ENCODE peak calls at places on chromosomes 6 and 20, in nine cellular contexts. One of them, this sample, is unnamed.

GRCh38 chr20:41171736-41172295 is 34.5 kb downstream of the PLCG1 start:
- DNase-seq in dorsolateral prefrontal cortex: peak
- DNase-seq in occipital lobe: no peak
- DNase-seq in T-cell: no peak
- DNase-seq in naive thymus-derived CD8-positive, alpha-beta T cell: no peak
- DNase-seq in right lobe of liver: no peak
- DNase-seq in naive B cell: no peak
- DNase-seq in stimulated activated CD8-positive, alpha-beta memory T cell treated with anti-CD3 and anti-CD28 coated beads, Interleukin-4, amount 100 ng/mL, for 1 hour: no peak
- DNase-seq in NCI-H748 treated with DMSO at 0.1 percent for 48 hours: no peak
- DNase-seq in this sample: no peak

GRCh38 chr6:108587258-108588059 is 26.7 kb downstream of the FOXO3 start:
- DNase-seq in dorsolateral prefrontal cortex: peak
- DNase-seq in occipital lobe: no peak
- DNase-seq in T-cell: no peak
- DNase-seq in naive thymus-derived CD8-positive, alpha-beta T cell: no peak
- DNase-seq in right lobe of liver: no peak
- DNase-seq in naive B cell: no peak
- DNase-seq in stimulated activated CD8-positive, alpha-beta memory T cell treated with anti-CD3 and anti-CD28 coated beads, Interleukin-4, amount 100 ng/mL, for 1 hour: no peak
- DNase-seq in NCI-H748 treated with DMSO at 0.1 percent for 48 hours: no peak
- DNase-seq in this sample: no peak

GRCh38 chr20:62641749-62642665 is at the start of gene SLCO4A1:
- DNase-seq in dorsolateral prefrontal cortex: peak
- DNase-seq in occipital lobe: peak
- DNase-seq in T-cell: peak
- DNase-seq in naive thymus-derived CD8-positive, alpha-beta T cell: peak
- DNase-seq in right lobe of liver: peak
- DNase-seq in naive B cell: peak
- DNase-seq in stimulated activated CD8-positive, alpha-beta memory T cell treated with anti-CD3 and anti-CD28 coated beads, Interleukin-4, amount 100 ng/mL, for 1 hour: no peak
- DNase-seq in NCI-H748 treated with DMSO at 0.1 percent for 48 hours: peak
- DNase-seq in this sample: peak

GRCh38 chr20:24768977-24769675 is 179.9 kb upstream of the CST7 start:
- DNase-seq in dorsolateral prefrontal cortex: peak
- DNase-seq in occipital lobe: no peak
- DNase-seq in T-cell: no peak
- DNase-seq in naive thymus-derived CD8-positive, alpha-beta T cell: no peak
- DNase-seq in right lobe of liver: no peak
- DNase-seq in naive B cell: no peak
- DNase-seq in stimulated activated CD8-positive, alpha-beta memory T cell treated with anti-CD3 and anti-CD28 coated beads, Interleukin-4, amount 100 ng/mL, for 1 hour: no peak
- DNase-seq in NCI-H748 treated with DMSO at 0.1 percent for 48 hours: no peak
- DNase-seq in this sample: no peak

GRCh38 chr6:13152804-13153203 is 175.5 kb downstream of the TBC1D7 start:
- DNase-seq in dorsolateral prefrontal cortex: no peak
- DNase-seq in occipital lobe: no peak
- DNase-seq in T-cell: no peak
- DNase-seq in naive thymus-derived CD8-positive, alpha-beta T cell: no peak
- DNase-seq in right lobe of liver: no peak
- DNase-seq in naive B cell: no peak
- DNase-seq in stimulated activated CD8-positive, alpha-beta memory T cell treated with anti-CD3 and anti-CD28 coated beads, Interleukin-4, amount 100 ng/mL, for 1 hour: no peak
- DNase-seq in NCI-H748 treated with DMSO at 0.1 percent for 48 hours: no peak
- DNase-seq in this sample: no peak

GRCh38 chr20:58841539-58842264 is 9.0 kb downstream of the GNAS-AS1 start:
- DNase-seq in dorsolateral prefrontal cortex: peak
- DNase-seq in occipital lobe: no peak
- DNase-seq in T-cell: no peak
- DNase-seq in naive thymus-derived CD8-positive, alpha-beta T cell: no peak
- DNase-seq in right lobe of liver: no peak
- DNase-seq in naive B cell: no peak
- DNase-seq in stimulated activated CD8-positive, alpha-beta memory T cell treated with anti-CD3 and anti-CD28 coated beads, Interleukin-4, amount 100 ng/mL, for 1 hour: no peak
- DNase-seq in NCI-H748 treated with DMSO at 0.1 percent for 48 hours: no peak
- DNase-seq in this sample: no peak

GRCh38 chr20:5402903-5403531 is 86.3 kb upstream of the PROKR2 start:
- DNase-seq in dorsolateral prefrontal cortex: no peak
- DNase-seq in occipital lobe: no peak
- DNase-seq in T-cell: no peak
- DNase-seq in naive thymus-derived CD8-positive, alpha-beta T cell: no peak
- DNase-seq in right lobe of liver: no peak
- DNase-seq in naive B cell: no peak
- DNase-seq in stimulated activated CD8-positive, alpha-beta memory T cell treated with anti-CD3 and anti-CD28 coated beads, Interleukin-4, amount 100 ng/mL, for 1 hour: no peak
- DNase-seq in NCI-H748 treated with DMSO at 0.1 percent for 48 hours: peak
- DNase-seq in this sample: no peak

GRCh38 chr6:28807682-28808280 is 116.0 kb downstream of the TRIM27 start:
- DNase-seq in dorsolateral prefrontal cortex: no peak
- DNase-seq in occipital lobe: no peak
- DNase-seq in T-cell: no peak
- DNase-seq in naive thymus-derived CD8-positive, alpha-beta T cell: no peak
- DNase-seq in right lobe of liver: no peak
- DNase-seq in naive B cell: no peak
- DNase-seq in stimulated activated CD8-positive, alpha-beta memory T cell treated with anti-CD3 and anti-CD28 coated beads, Interleukin-4, amount 100 ng/mL, for 1 hour: no peak
- DNase-seq in NCI-H748 treated with DMSO at 0.1 percent for 48 hours: peak
- DNase-seq in this sample: peak

GRCh38 chr20:46872315-46873211 is 22.1 kb upstream of the EYA2 start:
- DNase-seq in dorsolateral prefrontal cortex: peak
- DNase-seq in occipital lobe: no peak
- DNase-seq in T-cell: no peak
- DNase-seq in naive thymus-derived CD8-positive, alpha-beta T cell: no peak
- DNase-seq in right lobe of liver: no peak
- DNase-seq in naive B cell: no peak
- DNase-seq in stimulated activated CD8-positive, alpha-beta memory T cell treated with anti-CD3 and anti-CD28 coated beads, Interleukin-4, amount 100 ng/mL, for 1 hour: no peak
- DNase-seq in NCI-H748 treated with DMSO at 0.1 percent for 48 hours: no peak
- DNase-seq in this sample: no peak

GRCh38 chr6:36249010-36249409 is 20.9 kb upstream of the PNPLA1 start:
- DNase-seq in dorsolateral prefrontal cortex: no peak
- DNase-seq in occipital lobe: no peak
- DNase-seq in T-cell: no peak
- DNase-seq in naive thymus-derived CD8-positive, alpha-beta T cell: no peak
- DNase-seq in right lobe of liver: no peak
- DNase-seq in naive B cell: no peak
- DNase-seq in stimulated activated CD8-positive, alpha-beta memory T cell treated with anti-CD3 and anti-CD28 coated beads, Interleukin-4, amount 100 ng/mL, for 1 hour: no peak
- DNase-seq in NCI-H748 treated with DMSO at 0.1 percent for 48 hours: no peak
- DNase-seq in this sample: no peak

GRCh38 chr6:85574932-85575598 is 18.6 kb downstream of the SNX14 start:
- DNase-seq in dorsolateral prefrontal cortex: no peak
- DNase-seq in occipital lobe: no peak
- DNase-seq in T-cell: no peak
- DNase-seq in naive thymus-derived CD8-positive, alpha-beta T cell: no peak
- DNase-seq in right lobe of liver: no peak
- DNase-seq in naive B cell: no peak
- DNase-seq in stimulated activated CD8-positive, alpha-beta memory T cell treated with anti-CD3 and anti-CD28 coated beads, Interleukin-4, amount 100 ng/mL, for 1 hour: no peak
- DNase-seq in NCI-H748 treated with DMSO at 0.1 percent for 48 hours: no peak
- DNase-seq in this sample: no peak

GRCh38 chr20:5667703-5668528 is 82.3 kb upstream of the SHLD1 start:
- DNase-seq in dorsolateral prefrontal cortex: no peak
- DNase-seq in occipital lobe: no peak
- DNase-seq in T-cell: no peak
- DNase-seq in naive thymus-derived CD8-positive, alpha-beta T cell: no peak
- DNase-seq in right lobe of liver: no peak
- DNase-seq in naive B cell: no peak
- DNase-seq in stimulated activated CD8-positive, alpha-beta memory T cell treated with anti-CD3 and anti-CD28 coated beads, Interleukin-4, amount 100 ng/mL, for 1 hour: no peak
- DNase-seq in NCI-H748 treated with DMSO at 0.1 percent for 48 hours: no peak
- DNase-seq in this sample: no peak

GRCh38 chr6:26521485-26522391 is 16.4 kb upstream of the HMGN4 start:
- DNase-seq in dorsolateral prefrontal cortex: no peak
- DNase-seq in occipital lobe: peak
- DNase-seq in T-cell: peak
- DNase-seq in naive thymus-derived CD8-positive, alpha-beta T cell: peak
- DNase-seq in right lobe of liver: peak
- DNase-seq in naive B cell: peak
- DNase-seq in stimulated activated CD8-positive, alpha-beta memory T cell treated with anti-CD3 and anti-CD28 coated beads, Interleukin-4, amount 100 ng/mL, for 1 hour: peak
- DNase-seq in NCI-H748 treated with DMSO at 0.1 percent for 48 hours: peak
- DNase-seq in this sample: peak

GRCh38 chr6:136719280-136720044 is 72.8 kb downstream of the MAP3K5 start:
- DNase-seq in dorsolateral prefrontal cortex: no peak
- DNase-seq in occipital lobe: no peak
- DNase-seq in T-cell: no peak
- DNase-seq in naive thymus-derived CD8-positive, alpha-beta T cell: no peak
- DNase-seq in right lobe of liver: no peak
- DNase-seq in naive B cell: peak
- DNase-seq in stimulated activated CD8-positive, alpha-beta memory T cell treated with anti-CD3 and anti-CD28 coated beads, Interleukin-4, amount 100 ng/mL, for 1 hour: no peak
- DNase-seq in NCI-H748 treated with DMSO at 0.1 percent for 48 hours: no peak
- DNase-seq in this sample: no peak

GRCh38 chr6:79127660-79128059 is 49.6 kb upstream of the PHIP start:
- DNase-seq in dorsolateral prefrontal cortex: no peak
- DNase-seq in occipital lobe: no peak
- DNase-seq in T-cell: no peak
- DNase-seq in naive thymus-derived CD8-positive, alpha-beta T cell: no peak
- DNase-seq in right lobe of liver: no peak
- DNase-seq in naive B cell: no peak
- DNase-seq in stimulated activated CD8-positive, alpha-beta memory T cell treated with anti-CD3 and anti-CD28 coated beads, Interleukin-4, amount 100 ng/mL, for 1 hour: no peak
- DNase-seq in NCI-H748 treated with DMSO at 0.1 percent for 48 hours: no peak
- DNase-seq in this sample: no peak

GRCh38 chr6:3386374-3386857 is 70.4 kb downstream of the SLC22A23 start:
- DNase-seq in dorsolateral prefrontal cortex: peak
- DNase-seq in occipital lobe: peak
- DNase-seq in T-cell: no peak
- DNase-seq in naive thymus-derived CD8-positive, alpha-beta T cell: no peak
- DNase-seq in right lobe of liver: no peak
- DNase-seq in naive B cell: no peak
- DNase-seq in stimulated activated CD8-positive, alpha-beta memory T cell treated with anti-CD3 and anti-CD28 coated beads, Interleukin-4, amount 100 ng/mL, for 1 hour: no peak
- DNase-seq in NCI-H748 treated with DMSO at 0.1 percent for 48 hours: no peak
- DNase-seq in this sample: no peak

GRCh38 chr6:36563928-36564284 is 16.6 kb upstream of the STK38 start:
- DNase-seq in dorsolateral prefrontal cortex: no peak
- DNase-seq in occipital lobe: no peak
- DNase-seq in T-cell: no peak
- DNase-seq in naive thymus-derived CD8-positive, alpha-beta T cell: no peak
- DNase-seq in right lobe of liver: no peak
- DNase-seq in naive B cell: no peak
- DNase-seq in stimulated activated CD8-positive, alpha-beta memory T cell treated with anti-CD3 and anti-CD28 coated beads, Interleukin-4, amount 100 ng/mL, for 1 hour: no peak
- DNase-seq in NCI-H748 treated with DMSO at 0.1 percent for 48 hours: no peak
- DNase-seq in this sample: no peak

GRCh38 chr6:44268095-44268628 is 2.1 kb upstream of the TMEM151B start:
- DNase-seq in dorsolateral prefrontal cortex: peak
- DNase-seq in occipital lobe: peak
- DNase-seq in T-cell: no peak
- DNase-seq in naive thymus-derived CD8-positive, alpha-beta T cell: peak
- DNase-seq in right lobe of liver: no peak
- DNase-seq in naive B cell: peak
- DNase-seq in stimulated activated CD8-positive, alpha-beta memory T cell treated with anti-CD3 and anti-CD28 coated beads, Interleukin-4, amount 100 ng/mL, for 1 hour: no peak
- DNase-seq in NCI-H748 treated with DMSO at 0.1 percent for 48 hours: peak
- DNase-seq in this sample: peak

GRCh38 chr20:49737260-49737659 is 23.6 kb upstream of the B4GALT5 start:
- DNase-seq in dorsolateral prefrontal cortex: no peak
- DNase-seq in occipital lobe: no peak
- DNase-seq in T-cell: no peak
- DNase-seq in naive thymus-derived CD8-positive, alpha-beta T cell: no peak
- DNase-seq in right lobe of liver: no peak
- DNase-seq in naive B cell: no peak
- DNase-seq in stimulated activated CD8-positive, alpha-beta memory T cell treated with anti-CD3 and anti-CD28 coated beads, Interleukin-4, amount 100 ng/mL, for 1 hour: no peak
- DNase-seq in NCI-H748 treated with DMSO at 0.1 percent for 48 hours: no peak
- DNase-seq in this sample: no peak

GRCh38 chr6:38337819-38338465 is 301.8 kb downstream of the BTBD9 start:
- DNase-seq in dorsolateral prefrontal cortex: no peak
- DNase-seq in occipital lobe: no peak
- DNase-seq in T-cell: no peak
- DNase-seq in naive thymus-derived CD8-positive, alpha-beta T cell: no peak
- DNase-seq in right lobe of liver: no peak
- DNase-seq in naive B cell: no peak
- DNase-seq in stimulated activated CD8-positive, alpha-beta memory T cell treated with anti-CD3 and anti-CD28 coated beads, Interleukin-4, amount 100 ng/mL, for 1 hour: no peak
- DNase-seq in NCI-H748 treated with DMSO at 0.1 percent for 48 hours: no peak
- DNase-seq in this sample: no peak

GRCh38 chr6:25088513-25088912 is 152.8 kb upstream of the RIPOR2 start:
- DNase-seq in dorsolateral prefrontal cortex: no peak
- DNase-seq in occipital lobe: no peak
- DNase-seq in T-cell: no peak
- DNase-seq in naive thymus-derived CD8-positive, alpha-beta T cell: no peak
- DNase-seq in right lobe of liver: no peak
- DNase-seq in naive B cell: no peak
- DNase-seq in stimulated activated CD8-positive, alpha-beta memory T cell treated with anti-CD3 and anti-CD28 coated beads, Interleukin-4, amount 100 ng/mL, for 1 hour: no peak
- DNase-seq in NCI-H748 treated with DMSO at 0.1 percent for 48 hours: no peak
- DNase-seq in this sample: no peak

GRCh38 chr20:63062188-63063140 is 55.7 kb upstream of the BHLHE23 start:
- DNase-seq in dorsolateral prefrontal cortex: no peak
- DNase-seq in occipital lobe: no peak
- DNase-seq in T-cell: no peak
- DNase-seq in naive thymus-derived CD8-positive, alpha-beta T cell: no peak
- DNase-seq in right lobe of liver: peak
- DNase-seq in naive B cell: no peak
- DNase-seq in stimulated activated CD8-positive, alpha-beta memory T cell treated with anti-CD3 and anti-CD28 coated beads, Interleukin-4, amount 100 ng/mL, for 1 hour: no peak
- DNase-seq in NCI-H748 treated with DMSO at 0.1 percent for 48 hours: no peak
- DNase-seq in this sample: no peak

GRCh38 chr6:2791124-2792050 is 26.2 kb downstream of the WRNIP1 start:
- DNase-seq in dorsolateral prefrontal cortex: peak
- DNase-seq in occipital lobe: no peak
- DNase-seq in T-cell: peak
- DNase-seq in naive thymus-derived CD8-positive, alpha-beta T cell: peak
- DNase-seq in right lobe of liver: peak
- DNase-seq in naive B cell: peak
- DNase-seq in stimulated activated CD8-positive, alpha-beta memory T cell treated with anti-CD3 and anti-CD28 coated beads, Interleukin-4, amount 100 ng/mL, for 1 hour: no peak
- DNase-seq in NCI-H748 treated with DMSO at 0.1 percent for 48 hours: peak
- DNase-seq in this sample: peak

GRCh38 chr6:4599924-4600323 is 176.3 kb upstream of the CDYL start:
- DNase-seq in dorsolateral prefrontal cortex: no peak
- DNase-seq in occipital lobe: no peak
- DNase-seq in T-cell: no peak
- DNase-seq in naive thymus-derived CD8-positive, alpha-beta T cell: no peak
- DNase-seq in right lobe of liver: no peak
- DNase-seq in naive B cell: no peak
- DNase-seq in stimulated activated CD8-positive, alpha-beta memory T cell treated with anti-CD3 and anti-CD28 coated beads, Interleukin-4, amount 100 ng/mL, for 1 hour: no peak
- DNase-seq in NCI-H748 treated with DMSO at 0.1 percent for 48 hours: no peak
- DNase-seq in this sample: no peak